ENCODE peak calls at places on chromosomes 7 and 10, in ten cellular contexts. P is sigmoid colon, M is K562, C is transverse colon, G is Panc1, X is SK-N-SH, K is HCT116, L is GM23338, A is breast epithelium, Y is upper lobe of left lung. Z is an unnamed sample.

GRCh38 chr7:34058791-34059550 is 153.6 kb downstream of the BMPER start:
- DNase-seq in M (no peak), C (no peak), X (no peak), A (peak), G (no peak), K (no peak), Y (no peak), P (no peak), L (peak), Z (no peak)

GRCh38 chr10:78727728-78728127 is 341.0 kb upstream of the ZMIZ1 start:
- DNase-seq in A (no peak), Y (no peak), L (no peak), X (peak), M (no peak), C (no peak), G (no peak), K (no peak), P (no peak), Z (no peak)

GRCh38 chr10:79318369-79318768 is 28.9 kb upstream of the PPIF start:
- DNase-seq in K (no peak), Y (no peak), P (no peak), L (no peak), M (no peak), A (no peak), C (no peak), G (no peak), X (no peak), Z (no peak)

GRCh38 chr7:139960158-139960557 is 102.6 kb downstream of the PARP12 start:
- DNase-seq in K (no peak), Y (no peak), L (no peak), A (no peak), M (no peak), X (no peak), G (no peak), C (no peak), P (no peak), Z (no peak)

GRCh38 chr7:129951076-129952011 is 1.4 kb downstream of the UBE2H start:
- DNase-seq in X (peak), A (no peak), C (peak), L (peak), P (peak), K (no peak), Y (peak), G (no peak), M (peak), Z (no peak)

GRCh38 chr10:114486938-114487814 is 82.9 kb upstream of the AFAP1L2 start:
- DNase-seq in X (peak), M (no peak), C (no peak), A (no peak), P (no peak), G (no peak), L (no peak), K (no peak), Y (no peak), Z (no peak)

GRCh38 chr10:3347413-3348147 is 175.0 kb upstream of the PITRM1 start:
- DNase-seq in M (no peak), A (peak), K (no peak), C (no peak), X (no peak), G (no peak), P (no peak), L (no peak), Y (no peak), Z (no peak)

GRCh38 chr7:27152816-27153486 is 568 bp upstream of the HOXA3 start:
- DNase-seq in M (no peak), G (no peak), X (peak), A (no peak), L (peak), C (no peak), P (no peak), K (no peak), Y (peak), Z (no peak)

GRCh38 chr10:42755028-42755451 is 27.6 kb upstream of the BMS1 start:
- DNase-seq in Y (no peak), P (no peak), M (no peak), L (peak), G (no peak), X (peak), K (no peak), C (no peak), A (no peak), Z (no peak)

GRCh38 chr7:112104153-112104552 is 102.0 kb downstream of the DOCK4 start:
- DNase-seq in X (no peak), C (no peak), Y (no peak), M (no peak), A (no peak), G (no peak), K (no peak), P (no peak), L (no peak), Z (no peak)

GRCh38 chr7:159370-160270 is 32.8 kb upstream of the FAM20C start:
- DNase-seq in K (no peak), A (no peak), P (no peak), C (no peak), Y (no peak), M (no peak), L (no peak), X (peak), G (no peak), Z (no peak)

GRCh38 chr10:121540773-121541395 is 57.4 kb downstream of the FGFR2 start:
- DNase-seq in Y (no peak), A (no peak), G (no peak), L (no peak), M (no peak), X (no peak), P (no peak), C (no peak), K (no peak), Z (no peak)

GRCh38 chr7:100044719-100045118 is 4.9 kb upstream of the ZSCAN21 start:
- DNase-seq in L (no peak), K (no peak), P (no peak), X (peak), A (no peak), G (no peak), C (peak), M (no peak), Y (no peak), Z (no peak)

GRCh38 chr10:4812952-4813351 is 13.1 kb upstream of the AKR1E2 start:
- DNase-seq in K (peak), P (no peak), M (peak), Y (no peak), G (peak), A (no peak), L (no peak), X (no peak), C (no peak), Z (no peak)

GRCh38 chr10:97648557-97649404 is 8.3 kb downstream of the PI4K2A start:
- DNase-seq in G (peak), L (peak), Y (peak), A (no peak), X (no peak), M (peak), K (peak), P (no peak), C (no peak), Z (no peak)

GRCh38 chr10:24344279-24344678 is 135.3 kb downstream of the KIAA1217 start:
- DNase-seq in X (peak), G (no peak), K (no peak), L (no peak), P (no peak), C (no peak), M (no peak), Y (no peak), A (no peak), Z (no peak)

GRCh38 chr10:18204050-18204449 is 63.8 kb downstream of the CACNB2 start:
- DNase-seq in C (no peak), M (no peak), G (no peak), K (no peak), P (no peak), Y (no peak), X (peak), L (no peak), A (no peak), Z (no peak)

GRCh38 chr10:110706690-110707098 is 62.6 kb downstream of the RBM20 start:
- DNase-seq in L (peak), G (no peak), Y (no peak), A (no peak), C (no peak), K (peak), P (no peak), M (no peak), X (no peak), Z (no peak)

GRCh38 chr7:149468208-149468607 is 7.3 kb upstream of the ZNF777 start:
- DNase-seq in Y (no peak), P (no peak), C (no peak), G (no peak), K (no peak), A (no peak), L (no peak), X (no peak), M (no peak), Z (no peak)

GRCh38 chr10:109616356-109616755 is 307.0 kb downstream of the XPNPEP1 start:
- DNase-seq in L (no peak), C (no peak), Y (no peak), K (no peak), A (no peak), M (no peak), G (no peak), P (no peak), X (no peak), Z (no peak)

GRCh38 chr10:110008518-110009339 is 945 bp downstream of the ADD3 start:
- DNase-seq in Y (peak), A (peak), C (peak), L (peak), G (no peak), M (no peak), K (no peak), X (peak), P (no peak), Z (no peak)

GRCh38 chr7:29342761-29343160 is 148.2 kb downstream of the CHN2 start:
- DNase-seq in C (no peak), X (no peak), P (no peak), K (no peak), M (no peak), Y (no peak), A (no peak), L (no peak), G (no peak), Z (no peak)

GRCh38 chr10:427746-428519 is 261.5 kb downstream of the DIP2C start:
- DNase-seq in A (no peak), C (no peak), X (no peak), G (no peak), M (no peak), L (no peak), Y (no peak), P (no peak), K (no peak), Z (no peak)

GRCh38 chr7:96973986-96974385 is 31.4 kb upstream of the DLX6 start:
- DNase-seq in X (no peak), Y (no peak), M (no peak), K (no peak), L (no peak), A (no peak), C (no peak), P (no peak), G (no peak), Z (no peak)

GRCh38 chr10:13462551-13462950 is 66.3 kb downstream of the BEND7 start:
- DNase-seq in K (no peak), X (no peak), Y (no peak), G (no peak), C (no peak), L (no peak), P (no peak), M (no peak), A (no peak), Z (no peak)

GRCh38 chr10:494149-494542 is 195.3 kb downstream of the DIP2C start:
- DNase-seq in L (no peak), C (no peak), Y (no peak), P (peak), G (no peak), X (no peak), K (no peak), A (no peak), M (no peak), Z (no peak)

GRCh38 chr7:25663877-25664276 is 435.6 kb upstream of the NPVF start:
- DNase-seq in X (no peak), A (no peak), K (no peak), M (no peak), L (no peak), Y (no peak), P (no peak), G (no peak), C (no peak), Z (no peak)

GRCh38 chr7:159122276-159122675 is 22.4 kb downstream of the VIPR2 start:
- DNase-seq in K (no peak), Y (peak), G (no peak), X (no peak), A (no peak), P (no peak), C (no peak), L (no peak), M (no peak), Z (no peak)

GRCh38 chr10:49075743-49076142 is 39.6 kb downstream of the VSTM4 start:
- DNase-seq in L (no peak), G (no peak), P (no peak), K (no peak), C (no peak), Y (no peak), X (no peak), A (no peak), M (no peak), Z (no peak)

GRCh38 chr7:113015038-113015645 is 71.5 kb downstream of the GPR85 start:
- DNase-seq in M (no peak), X (peak), L (peak), C (no peak), A (no peak), Y (no peak), G (no peak), P (no peak), K (peak), Z (no peak)

GRCh38 chr7:116216956-116217570 is 6.7 kb downstream of the TES start:
- DNase-seq in G (no peak), K (no peak), A (no peak), P (no peak), Y (no peak), C (no peak), L (no peak), M (no peak), X (no peak), Z (no peak)

GRCh38 chr7:150336746-150337145 is 4.7 kb downstream of the RARRES2 start:
- DNase-seq in A (no peak), Y (no peak), C (no peak), P (no peak), L (no peak), M (no peak), G (no peak), K (no peak), X (no peak), Z (no peak)

GRCh38 chr10:51269816-51270215 is 195.5 kb downstream of the PRKG1 start:
- DNase-seq in X (no peak), A (no peak), P (no peak), M (no peak), L (no peak), G (no peak), C (no peak), Y (no peak), K (no peak), Z (no peak)

GRCh38 chr7:3408814-3409595 is 108.0 kb downstream of the SDK1 start:
- DNase-seq in A (no peak), M (no peak), L (no peak), C (no peak), Y (no peak), P (no peak), G (no peak), K (no peak), X (no peak), Z (no peak)

DNA sequence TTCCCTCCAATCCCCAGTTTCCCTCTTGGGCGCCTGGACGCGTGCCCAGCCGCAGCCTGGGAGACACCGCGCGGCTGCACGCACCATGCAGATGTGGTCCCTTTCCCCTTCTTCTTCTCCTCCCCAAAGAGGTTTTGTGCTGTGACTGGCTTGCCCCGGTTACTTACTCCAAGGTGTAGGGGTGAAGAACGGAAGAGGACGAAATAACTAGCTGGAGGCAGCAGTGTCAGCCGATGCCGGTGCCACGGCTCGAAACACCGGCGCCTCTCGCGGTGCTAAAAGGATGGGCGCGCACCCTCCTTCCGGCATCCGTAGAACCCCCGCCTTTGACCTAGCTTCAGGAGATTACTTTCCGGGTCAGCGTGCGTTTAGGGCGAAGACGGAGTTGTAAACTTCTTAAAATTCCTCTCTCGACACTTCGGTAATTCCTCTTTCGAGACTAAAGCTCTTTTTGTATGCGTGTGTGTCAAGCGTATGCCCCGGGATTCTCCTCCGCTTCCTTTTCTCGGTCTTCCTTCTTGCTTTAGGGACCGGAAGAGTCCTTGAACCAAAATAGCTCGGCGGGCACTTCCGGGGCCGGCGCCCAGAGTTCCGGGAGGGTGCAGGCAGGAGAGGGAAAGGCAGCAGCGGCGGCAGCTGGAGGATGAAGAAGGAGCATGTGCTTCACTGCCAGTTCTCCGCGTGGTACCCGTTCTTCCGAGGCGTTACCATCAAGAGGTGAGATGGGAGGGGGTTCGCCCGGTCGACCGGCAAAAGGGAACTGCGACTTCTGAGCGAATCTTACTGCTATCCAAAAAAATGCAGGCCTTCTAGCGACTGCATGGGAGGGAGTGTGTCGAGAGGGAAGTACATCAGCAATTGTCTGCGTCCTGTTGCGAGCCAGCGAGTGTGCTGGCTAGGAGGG is at the start of the genes CDC123 and NUDT5:
- DNase-seq in M (peak), G (peak), A (peak), L (peak), C (peak), P (peak), Y (peak), X (peak), K (peak), Z (peak)
- TF ChIP-seq CTCF in M (no peak), G (no peak), A (no peak), L (no peak), C (no peak), P (no peak), Y (no peak), X (no peak), K (no peak), Z (no peak)

GRCh38 chr7:39356531-39356930 is 209.7 kb upstream of the YAE1 start:
- DNase-seq in A (no peak), G (no peak), P (no peak), X (no peak), M (no peak), C (no peak), K (no peak), Y (no peak), L (no peak), Z (no peak)

GRCh38 chr7:39349452-39350123 is 216.6 kb upstream of the YAE1 start:
- DNase-seq in A (no peak), K (no peak), L (no peak), C (no peak), X (no peak), G (no peak), P (no peak), Y (no peak), M (no peak), Z (no peak)

GRCh38 chr7:39355664-39356063 is 210.5 kb upstream of the YAE1 start:
- DNase-seq in M (no peak), G (no peak), K (no peak), C (no peak), L (no peak), P (no peak), Y (no peak), A (no peak), X (no peak), Z (no peak)

GRCh38 chr7:39357648-39358047 is 208.6 kb upstream of the YAE1 start:
- DNase-seq in G (no peak), Y (no peak), A (no peak), X (no peak), L (peak), C (no peak), P (no peak), M (peak), K (peak), Z (no peak)

GRCh38 chr7:39353615-39354376 is 212.4 kb upstream of the YAE1 start:
- DNase-seq in Y (peak), C (peak), X (peak), G (no peak), L (peak), P (peak), K (no peak), M (no peak), A (no peak), Z (no peak)
- TF ChIP-seq POLR2AphosphoS5 in Y (no peak), C (no peak), X (peak), G (no peak), L (no peak), P (peak), K (no peak), M (no peak), A (no peak), Z (no peak)

GRCh38 chr7:30478349-30479228 is at the start of gene NOD1:
- DNase-seq in G (peak), A (peak), P (peak), C (peak), K (peak), L (peak), M (peak), X (peak), Y (peak), Z (no peak)
- H3K27ac ChIP-seq in G (peak), A (peak), P (peak), C (peak), K (peak), L (peak), M (peak), X (peak), Y (peak), Z (peak)

DNA sequence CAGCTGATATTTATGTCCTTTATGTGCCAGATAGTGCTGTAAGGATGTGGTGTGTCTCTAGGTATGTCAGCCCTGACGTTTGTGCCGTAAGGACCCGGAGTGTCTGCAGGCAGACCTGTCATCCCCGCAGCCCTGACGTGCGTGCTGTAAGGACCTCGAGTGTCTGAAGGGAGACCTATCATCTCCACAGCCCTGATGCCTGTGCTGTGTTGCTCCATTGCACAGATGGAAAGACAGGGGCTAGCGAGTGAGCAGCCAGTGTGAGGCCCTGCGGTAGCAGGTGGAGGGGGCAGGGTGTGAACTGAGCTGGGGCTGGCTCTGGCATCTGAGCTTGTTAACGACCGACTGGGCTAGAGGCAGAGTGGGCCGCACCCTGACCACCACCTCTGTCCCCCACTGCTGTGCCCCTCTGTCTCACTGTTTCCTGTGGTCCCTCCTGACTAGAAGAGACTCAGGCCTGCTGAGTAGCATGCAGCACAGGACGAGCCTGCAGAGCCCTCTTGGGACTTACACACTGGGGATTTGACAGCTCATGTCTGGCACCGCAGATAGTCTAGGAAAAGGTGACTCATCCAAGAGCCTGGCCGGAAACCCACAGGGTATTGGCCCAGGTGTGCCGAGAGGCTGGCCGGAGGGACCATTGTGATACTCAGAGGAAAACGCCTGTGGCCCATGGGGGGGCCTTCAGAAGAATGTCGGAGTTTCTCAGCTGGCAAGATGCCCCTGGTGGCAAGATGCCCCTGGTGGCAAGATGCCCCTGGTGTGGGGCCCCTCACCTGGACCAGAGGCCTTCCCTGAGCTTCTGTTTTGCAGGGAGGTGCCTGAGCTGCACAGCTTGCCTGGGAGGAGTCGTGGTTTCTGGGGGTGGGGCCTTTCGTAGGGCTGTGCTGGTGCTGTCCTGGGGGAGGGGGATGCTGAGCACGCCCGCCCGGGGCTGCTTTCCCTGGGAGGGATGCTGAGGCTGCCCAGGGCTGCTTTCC is 34.3 kb downstream of the INPP5A start:
- DNase-seq in G (peak), A (peak), L (peak), C (peak), K (peak), Y (no peak), X (peak), M (peak), P (peak), Z (no peak)
- TF ChIP-seq CTCF in G (no peak), A (no peak), L (no peak), C (no peak), K (no peak), Y (no peak), X (peak), M (no peak), P (no peak), Z (no peak)

Z was measured in vagina.